ENCODE peak calls at places on chromosomes 12 and 14, in seven cellular contexts. K is LoVo; Q is Calu3; U is NCI-H460; T is CD8-positive, alpha-beta memory T cell; E is NCI-H748 treated with DMSO at 0.1 percent for 48 hours; F is AG09319. X is an unnamed sample.

GRCh38 chr14:76644875-76645518 is 116.3 kb upstream of the VASH1 start:
- DNase-seq in K (no peak), Q (peak), U (peak), T (no peak), E (no peak), F (no peak), X (peak)

GRCh38 chr14:52063107-52063506 is 5.8 kb downstream of the NID2 start:
- DNase-seq in K (no peak), Q (no peak), U (no peak), T (no peak), E (no peak), F (no peak), X (no peak)

GRCh38 chr12:92511776-92512175 is 191.0 kb upstream of the PLEKHG7 start:
- DNase-seq in K (no peak), Q (no peak), U (no peak), T (no peak), E (no peak), F (no peak), X (no peak)

GRCh38 chr12:50542448-50542847 is 37.7 kb downstream of the DIP2B start:
- DNase-seq in K (peak), Q (peak), U (peak), T (no peak), E (peak), F (no peak), X (no peak)

GRCh38 chr14:44895716-44896115 is 66.0 kb downstream of the KLHL28 start:
- DNase-seq in K (no peak), Q (no peak), U (no peak), T (no peak), E (no peak), F (no peak), X (no peak)

GRCh38 chr12:92421042-92421441 is 275.4 kb upstream of the BTG1 start:
- DNase-seq in K (no peak), Q (no peak), U (no peak), T (no peak), E (no peak), F (no peak), X (no peak)

GRCh38 chr14:41986083-41986645 is 379.5 kb downstream of the LRFN5 start:
- DNase-seq in K (no peak), Q (no peak), U (no peak), T (no peak), E (no peak), F (no peak), X (no peak)

GRCh38 chr12:54138219-54138618 is 50.6 kb downstream of the SMUG1 start:
- DNase-seq in K (no peak), Q (no peak), U (no peak), T (no peak), E (no peak), F (no peak), X (no peak)

GRCh38 chr12:9745191-9745590 is 12.3 kb upstream of the CLECL1 start:
- DNase-seq in K (no peak), Q (no peak), U (no peak), T (no peak), E (no peak), F (no peak), X (no peak)

GRCh38 chr14:95727084-95727700 is 13.3 kb upstream of the TCL1A start:
- DNase-seq in K (no peak), Q (no peak), U (no peak), T (no peak), E (peak), F (no peak), X (no peak)

GRCh38 chr12:44765796-44766195 is 110.3 kb downstream of the NELL2 start:
- DNase-seq in K (no peak), Q (no peak), U (no peak), T (no peak), E (no peak), F (no peak), X (no peak)

GRCh38 chr14:35386673-35387125 is 17.9 kb downstream of the NFKBIA start:
- DNase-seq in K (no peak), Q (no peak), U (no peak), T (no peak), E (no peak), F (no peak), X (no peak)

GRCh38 chr14:23514009-23514962 is 37.3 kb downstream of the ZFHX2 start:
- DNase-seq in K (peak), Q (no peak), U (no peak), T (no peak), E (no peak), F (no peak), X (no peak)

GRCh38 chr12:51828951-51829581 is 19.5 kb downstream of the FIGNL2 start:
- DNase-seq in K (no peak), Q (no peak), U (no peak), T (no peak), E (no peak), F (no peak), X (no peak)

GRCh38 chr14:21042918-21043317 is 756 bp downstream of the RNASE7 start:
- DNase-seq in K (no peak), Q (no peak), U (no peak), T (no peak), E (no peak), F (no peak), X (no peak)

GRCh38 chr12:2689879-2690278 is 104.9 kb upstream of the FKBP4 start:
- DNase-seq in K (no peak), Q (no peak), U (no peak), T (no peak), E (no peak), F (no peak), X (no peak)

GRCh38 chr14:92499216-92499615 is 14.4 kb upstream of the RIN3 start:
- DNase-seq in K (no peak), Q (no peak), U (no peak), T (no peak), E (no peak), F (no peak), X (no peak)

GRCh38 chr12:130494736-130495135 is 157.0 kb downstream of the PIWIL1 start:
- DNase-seq in K (no peak), Q (no peak), U (no peak), T (no peak), E (no peak), F (no peak), X (no peak)

GRCh38 chr14:91229743-91230200 is 14.7 kb downstream of the GPR68 start:
- DNase-seq in K (no peak), Q (no peak), U (no peak), T (peak), E (no peak), F (no peak), X (no peak)

GRCh38 chr14:58167057-58167456 is 15.0 kb upstream of the ARMH4 start:
- DNase-seq in K (no peak), Q (no peak), U (no peak), T (no peak), E (no peak), F (no peak), X (no peak)

GRCh38 chr12:61504396-61505115 is 755.6 kb upstream of the USP15 start:
- DNase-seq in K (no peak), Q (no peak), U (no peak), T (no peak), E (peak), F (no peak), X (no peak)